ENCODE peak calls at places on chromosomes 3 and 15, in seven cellular contexts. Y is posterior cingulate gyrus; U is left cardiac atrium; N is neural crest cell; F is lung; W is stimulated activated CD8-positive, alpha-beta memory T cell treated with anti-CD3 and anti-CD28 coated beads, Interleukin-15, amount 100 ng/mL, for 4 hours; H is stimulated activated CD4-positive, alpha-beta T cell treated with anti-CD3 and anti-CD28 coated beads, TNF-alpha, amount 100 ng/mL, for 4 hours. B is an unnamed sample.

GRCh38 chr3:39849992-39850706 is 40.7 kb downstream of the MYRIP start:
- DNase-seq in Y (no peak), U (no peak), N (no peak), F (no peak), W (no peak), H (no peak), B (no peak)

GRCh38 chr15:95912728-95913127 is 417.8 kb upstream of the NR2F2 start:
- DNase-seq in Y (no peak), U (no peak), N (no peak), F (no peak), W (no peak), H (no peak), B (no peak)

GRCh38 chr3:182058488-182058887 is 346.8 kb downstream of the SOX2 start:
- DNase-seq in Y (no peak), U (no peak), N (no peak), F (no peak), W (no peak), H (no peak), B (no peak)

GRCh38 chr3:128344046-128344368 is 122.7 kb downstream of the DNAJB8 start:
- DNase-seq in Y (no peak), U (no peak), N (no peak), F (no peak), W (no peak), H (no peak), B (no peak)

GRCh38 chr3:71051893-71052687 is 531.4 kb downstream of the FOXP1 start:
- DNase-seq in Y (no peak), U (no peak), N (no peak), F (no peak), W (no peak), H (no peak), B (no peak)

GRCh38 chr3:46538803-46539442 is 27.2 kb downstream of the LRRC2 start:
- DNase-seq in Y (no peak), U (peak; percentile 59), N (no peak), F (peak; percentile 46), W (peak; percentile 60), H (peak; percentile 66), B (no peak)

GRCh38 chr15:101048191-101049011 is 129.2 kb downstream of the LRRK1 start:
- DNase-seq in Y (no peak), U (no peak), N (peak; percentile 18), F (peak; percentile 21), W (no peak), H (no peak), B (no peak)

GRCh38 chr3:141439589-141439988 is 47.2 kb upstream of the RASA2 start:
- DNase-seq in Y (no peak), U (no peak), N (no peak), F (no peak), W (no peak), H (no peak), B (no peak)

GRCh38 chr3:186048119-186048518 is 60.8 kb downstream of the ETV5 start:
- DNase-seq in Y (no peak), U (no peak), N (no peak), F (no peak), W (no peak), H (no peak), B (no peak)

GRCh38 chr3:164458986-164459385 is 619.3 kb downstream of the SI start:
- DNase-seq in Y (no peak), U (no peak), N (no peak), F (no peak), W (no peak), H (no peak), B (no peak)

GRCh38 chr3:146498002-146498736 is 28.8 kb upstream of the PLSCR2 start:
- DNase-seq in Y (no peak), U (no peak), N (no peak), F (no peak), W (no peak), H (no peak), B (no peak)

GRCh38 chr15:55742927-55743614 is at the start of gene PRTG:
- DNase-seq in Y (peak; percentile 18), U (peak; percentile 80), N (peak; percentile 96), F (peak; percentile 77), W (no peak), H (no peak), B (no peak)

GRCh38 chr3:61828158-61828874 is 266.9 kb downstream of the PTPRG start:
- DNase-seq in Y (no peak), U (no peak), N (no peak), F (no peak), W (no peak), H (no peak), B (no peak)

GRCh38 chr3:47533481-47533880 is 20.0 kb upstream of the ELP6 start:
- DNase-seq in Y (no peak), U (no peak), N (no peak), F (no peak), W (no peak), H (no peak), B (no peak)

GRCh38 chr15:48798319-48798718 is 12.6 kb downstream of the CEP152 start:
- DNase-seq in Y (no peak), U (no peak), N (no peak), F (no peak), W (no peak), H (no peak), B (no peak)

GRCh38 chr3:130699765-130700164 is 46.9 kb downstream of the PIK3R4 start:
- DNase-seq in Y (no peak), U (no peak), N (no peak), F (no peak), W (no peak), H (no peak), B (no peak)

GRCh38 chr3:65883614-65884013 is 155.1 kb downstream of the MAGI1 start:
- DNase-seq in Y (no peak), U (no peak), N (no peak), F (no peak), W (no peak), H (no peak), B (no peak)

GRCh38 chr3:188946351-188946750 is 225.4 kb upstream of the TPRG1 start:
- DNase-seq in Y (no peak), U (no peak), N (no peak), F (no peak), W (no peak), H (no peak), B (no peak)

GRCh38 chr3:102206506-102207145 is 228.2 kb upstream of the ZPLD1 start:
- DNase-seq in Y (no peak), U (peak; percentile 79), N (no peak), F (peak; percentile 88), W (no peak), H (no peak), B (no peak)

GRCh38 chr3:189355115-189355480 is 183.3 kb downstream of the TPRG1 start:
- DNase-seq in Y (no peak), U (no peak), N (no peak), F (no peak), W (no peak), H (no peak), B (no peak)

GRCh38 chr3:161142486-161142885 is 37.3 kb upstream of the B3GALNT1 start:
- DNase-seq in Y (no peak), U (no peak), N (no peak), F (no peak), W (no peak), H (no peak), B (no peak)

GRCh38 chr3:177410734-177411133 is 213.5 kb upstream of the TBL1XR1 start:
- DNase-seq in Y (no peak), U (no peak), N (no peak), F (peak; percentile 32), W (no peak), H (no peak), B (no peak)

GRCh38 chr15:101570238-101570637 is 80.7 kb upstream of the PCSK6 start:
- DNase-seq in Y (no peak), U (no peak), N (no peak), F (no peak), W (no peak), H (no peak), B (no peak)

GRCh38 chr15:74978503-74978902 is 16.9 kb upstream of the SCAMP5 start:
- DNase-seq in Y (no peak), U (no peak), N (no peak), F (no peak), W (no peak), H (no peak), B (no peak)

GRCh38 chr3:74534611-74535010 is 79.8 kb downstream of the CNTN3 start:
- DNase-seq in Y (no peak), U (no peak), N (no peak), F (no peak), W (no peak), H (no peak), B (no peak)

GRCh38 chr3:180059351-180059750 is 22.6 kb upstream of the PEX5L start:
- DNase-seq in Y (no peak), U (no peak), N (no peak), F (no peak), W (no peak), H (no peak), B (no peak)

GRCh38 chr3:65342084-65342683 is 654.4 kb upstream of the ADAMTS9 start:
- DNase-seq in Y (peak; percentile 26), U (peak; percentile 50), N (peak; percentile 56), F (no peak), W (no peak), H (no peak), B (no peak)

GRCh38 chr15:80317389-80318169 is 65.6 kb upstream of the CTXND1 start:
- DNase-seq in Y (no peak), U (peak; percentile 71), N (no peak), F (peak; percentile 35), W (no peak), H (no peak), B (no peak)